ENCODE peak calls at places on chromosomes 3 and 15, in seven cellular contexts. B, I, W, Y, L, D and V are unnamed samples.

GRCh38 chr15:69000091-69000490 is 14.4 kb upstream of the NOX5 start:
- DNase-seq in W (no peak), D (no peak), I (no peak), B (no peak), Y (no peak), L (no peak), V (no peak)

GRCh38 chr15:81814882-81815455 is 230.8 kb downstream of the MEX3B start:
- DNase-seq in I (no peak), D (no peak), W (no peak), B (no peak), L (no peak), Y (no peak), V (no peak)

GRCh38 chr15:56866798-56867197 is 51.6 kb upstream of the TCF12 start:
- DNase-seq in W (no peak), L (peak), D (no peak), B (no peak), Y (peak), I (peak), V (no peak)

GRCh38 chr3:112926000-112926399 is 48.9 kb downstream of the CD200R1 start:
- DNase-seq in B (no peak), Y (no peak), D (no peak), W (no peak), L (no peak), I (no peak), V (no peak)

GRCh38 chr3:133452603-133453313 is 52.9 kb downstream of the BFSP2 start:
- DNase-seq in I (no peak), B (no peak), L (no peak), D (no peak), W (no peak), Y (no peak), V (no peak)

GRCh38 chr15:74651251-74651741 is 35.7 kb downstream of the CLK3 start:
- DNase-seq in I (peak), W (no peak), L (peak), B (peak), D (no peak), Y (peak), V (no peak)

GRCh38 chr15:40633178-40633577 is 39.1 kb downstream of the KNL1 start:
- DNase-seq in I (peak), W (no peak), D (no peak), Y (peak), L (peak), B (peak), V (peak)

GRCh38 chr3:88059380-88060160 is 515 bp downstream of the ZNF654 start:
- DNase-seq in Y (peak), I (no peak), B (no peak), L (peak), W (peak), D (no peak), V (no peak)

GRCh38 chr3:42710323-42711021 is 7.9 kb upstream of the HHATL start:
- DNase-seq in L (no peak), I (no peak), W (no peak), Y (no peak), D (no peak), B (no peak), V (no peak)

GRCh38 chr3:104909188-104909587 is 457.5 kb upstream of the ALCAM start:
- DNase-seq in L (peak), Y (peak), W (no peak), D (no peak), I (peak), B (peak), V (peak)

GRCh38 chr3:23183731-23184130 is 19.4 kb upstream of the UBE2E2 start:
- DNase-seq in W (no peak), L (peak), D (peak), I (peak), Y (peak), B (peak), V (peak)

GRCh38 chr15:69557340-69558137 is 104.9 kb downstream of the RPLP1 start:
- DNase-seq in Y (peak), I (peak), D (no peak), B (peak), W (no peak), L (peak), V (peak)

GRCh38 chr3:193165431-193166120 is 75.4 kb upstream of the PLAAT1 start:
- DNase-seq in I (no peak), B (no peak), W (no peak), Y (no peak), D (no peak), L (no peak), V (no peak)

GRCh38 chr3:186511245-186511644 is 32.9 kb downstream of the CRYGS start:
- DNase-seq in D (no peak), W (no peak), L (no peak), I (no peak), B (no peak), Y (no peak), V (no peak)

GRCh38 chr3:45777111-45777752 is 19.1 kb downstream of the SLC6A20 start:
- DNase-seq in B (no peak), Y (no peak), D (no peak), I (no peak), W (no peak), L (no peak), V (no peak)

GRCh38 chr3:71425491-71426071 is 157.9 kb downstream of the FOXP1 start:
- DNase-seq in Y (peak), I (peak), W (no peak), L (peak), D (no peak), B (no peak), V (peak)

GRCh38 chr3:196122021-196122687 is 40.3 kb upstream of the TFRC start:
- DNase-seq in D (no peak), Y (no peak), B (no peak), L (no peak), W (no peak), I (no peak), V (no peak)

GRCh38 chr3:161217496-161217895 is 3.6 kb upstream of the NMD3 start:
- DNase-seq in W (no peak), Y (peak), D (no peak), I (no peak), B (peak), L (peak), V (peak)

GRCh38 chr3:196093271-196094111 is 11.6 kb upstream of the TFRC start:
- DNase-seq in D (no peak), Y (peak), W (no peak), L (no peak), B (peak), I (no peak), V (peak)

GRCh38 chr15:34078900-34079299 is 22.8 kb downstream of the EMC7 start:
- DNase-seq in Y (no peak), L (no peak), I (no peak), W (no peak), D (no peak), B (no peak), V (no peak)

GRCh38 chr3:108221403-108221802 is 821 bp downstream of the IFT57 start:
- DNase-seq in D (no peak), W (no peak), L (no peak), B (no peak), I (no peak), Y (no peak), V (no peak)

GRCh38 chr15:48681274-48681840 is 35.8 kb upstream of the FBN1 start:
- DNase-seq in I (peak), L (peak), Y (peak), W (no peak), D (no peak), B (peak), V (no peak)

GRCh38 chr15:89200182-89200581 is 21.2 kb downstream of the RLBP1 start:
- DNase-seq in Y (no peak), L (no peak), I (no peak), W (no peak), B (no peak), D (no peak), V (no peak)

GRCh38 chr15:38524156-38524555 is 40.5 kb downstream of the RASGRP1 start:
- DNase-seq in D (no peak), Y (peak), I (no peak), L (peak), W (no peak), B (peak), V (no peak)

GRCh38 chr3:40497288-40497687 is 8.6 kb upstream of the ZNF620 start:
- DNase-seq in L (no peak), W (no peak), Y (no peak), B (no peak), D (no peak), I (no peak), V (no peak)

GRCh38 chr15:38563723-38564519 is 693 bp downstream of the RASGRP1 start:
- DNase-seq in Y (peak), W (peak), D (peak), B (peak), I (no peak), L (peak), V (peak)

GRCh38 chr15:81296673-81297072 is 27.3 kb downstream of the STARD5 start:
- DNase-seq in D (no peak), I (no peak), W (peak), Y (no peak), L (no peak), B (no peak), V (peak)

GRCh38 chr15:88029696-88030095 is 226.8 kb downstream of the NTRK3 start:
- DNase-seq in W (no peak), L (peak), B (no peak), Y (no peak), D (no peak), I (peak), V (no peak)

GRCh38 chr3:62795978-62796635 is 79.1 kb downstream of the CADPS start:
- DNase-seq in L (no peak), B (no peak), W (no peak), I (no peak), D (no peak), Y (no peak), V (no peak)

GRCh38 chr15:67685008-67685599 is 140.2 kb upstream of the SKOR1 start:
- DNase-seq in D (no peak), L (peak), Y (peak), I (peak), B (peak), W (no peak), V (peak)

GRCh38 chr3:194323785-194324735 is 27.1 kb downstream of the CPN2 start:
- DNase-seq in D (no peak), W (peak), L (peak), Y (peak), I (peak), B (peak), V (peak)

GRCh38 chr3:173893066-173893465 is 495.5 kb downstream of the NLGN1 start:
- DNase-seq in W (no peak), I (peak), B (no peak), L (peak), Y (peak), D (no peak), V (peak)

GRCh38 chr3:74643636-74644035 is 29.2 kb upstream of the CNTN3 start:
- DNase-seq in Y (peak), D (no peak), L (no peak), I (no peak), W (no peak), B (peak), V (peak)

GRCh38 chr3:21722301-21722700 is 28.7 kb downstream of the ZNF385D start:
- DNase-seq in D (no peak), L (no peak), I (no peak), Y (no peak), B (no peak), W (no peak), V (no peak)

DNA sequence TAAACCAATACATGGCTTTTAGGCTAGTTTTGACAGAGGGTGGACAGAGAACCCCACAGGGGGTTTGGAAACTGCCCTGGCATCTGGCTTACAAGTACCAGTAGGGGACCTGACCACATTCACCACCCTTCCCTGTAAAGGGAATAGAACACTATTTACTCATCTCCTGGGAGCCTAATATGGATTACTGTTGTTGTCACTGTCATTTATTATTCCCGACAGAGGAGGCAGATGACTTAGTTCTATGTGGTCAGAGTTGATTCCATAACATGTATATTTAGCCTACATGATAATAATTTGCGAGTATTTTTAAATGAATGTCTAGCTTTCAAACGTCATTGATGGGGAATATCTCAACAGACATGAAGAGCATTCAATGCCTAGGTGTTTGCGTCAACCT is 15.9 kb downstream of the ZBTB38 start:
- DNase-seq in D (no peak), I (peak), L (peak), W (no peak), B (no peak), Y (peak), V (no peak)
- TF ChIP-seq CTCF in D (no peak), I (no peak), L (no peak), W (no peak), B (no peak), Y (no peak), V (no peak)

GRCh38 chr15:79904256-79904655 is 7.4 kb upstream of the MTHFS start:
- DNase-seq in W (no peak), Y (peak), B (peak), L (no peak), I (no peak), D (no peak), V (peak)
- TF ChIP-seq CTCF in W (no peak), Y (no peak), B (no peak), L (no peak), I (no peak), D (no peak), V (no peak)

GRCh38 chr3:182490601-182491485 is 302.5 kb upstream of the ATP11B start:
- DNase-seq in I (peak), B (peak), D (no peak), W (no peak), L (peak), Y (peak), V (peak)
- TF ChIP-seq CTCF in I (peak), B (peak), D (peak), W (peak), L (no peak), Y (no peak), V (peak)

GRCh38 chr3:126267169-126267975 is 87.0 kb upstream of the ALDH1L1 start:
- DNase-seq in Y (peak), I (peak), B (peak), D (peak), L (peak), W (no peak), V (peak)
- TF ChIP-seq CTCF in Y (peak), I (no peak), B (peak), D (peak), L (no peak), W (no peak), V (no peak)

GRCh38 chr3:48997102-48997637 is 7.1 kb downstream of the P4HTM start:
- DNase-seq in I (no peak), W (peak), Y (no peak), B (no peak), D (no peak), L (no peak), V (no peak)
- TF ChIP-seq CTCF in I (no peak), W (no peak), Y (no peak), B (no peak), D (no peak), L (no peak), V (no peak)

GRCh38 chr3:59326246-59327024 is 276.6 kb upstream of the CFAP20DC start:
- DNase-seq in L (no peak), D (no peak), W (no peak), I (peak), Y (peak), B (no peak), V (peak)
- TF ChIP-seq CTCF in L (peak), D (peak), W (peak), I (peak), Y (peak), B (peak), V (no peak)

GRCh38 chr3:51817375-51817774 is 38.3 kb upstream of the IQCF6 start:
- DNase-seq in Y (no peak), I (no peak), B (no peak), W (no peak), D (no peak), L (no peak), V (no peak)

GRCh38 chr3:51819151-51819550 is 40.1 kb upstream of the IQCF6 start:
- DNase-seq in W (no peak), L (no peak), Y (no peak), B (no peak), D (no peak), I (no peak), V (no peak)

GRCh38 chr3:51814034-51814433 is 35.0 kb upstream of the IQCF6 start:
- DNase-seq in B (no peak), W (no peak), L (no peak), Y (no peak), I (no peak), D (no peak), V (no peak)

GRCh38 chr3:51815614-51816013 is 36.6 kb upstream of the IQCF6 start:
- DNase-seq in D (no peak), I (no peak), B (no peak), Y (no peak), L (no peak), W (no peak), V (no peak)

GRCh38 chr3:51819709-51820406 is 40.8 kb upstream of the IQCF6 start:
- DNase-seq in W (no peak), L (no peak), D (peak), B (no peak), I (no peak), Y (no peak), V (peak)
- TF ChIP-seq CTCF in W (peak), L (no peak), D (peak), B (no peak), I (no peak), Y (peak), V (peak)